ENCODE peak calls at places on chromosomes 7 and 10, in six cellular contexts. Q is lower lobe of right lung; X is CD8-positive, alpha-beta memory T cell; W is AG04449; Y is breast epithelium; K is AG10803. P is an unnamed sample.

GRCh38 chr7:93636276-93636675 is 61.8 kb upstream of the CALCR start:
- DNase-seq in Q (no peak), X (no peak), K (no peak), W (no peak), Y (no peak), P (no peak)

GRCh38 chr10:126097558-126098215 is 201.3 kb downstream of the FANK1 start:
- DNase-seq in W (no peak), X (no peak), Y (no peak), Q (no peak), K (no peak), P (no peak)

GRCh38 chr7:105782391-105783063 is 93.9 kb downstream of the ATXN7L1 start:
- DNase-seq in K (peak), W (peak), Y (no peak), Q (no peak), X (no peak), P (no peak)

GRCh38 chr7:76074972-76075370 is 27.1 kb downstream of the MDH2 start:
- DNase-seq in K (peak), Q (no peak), Y (no peak), X (no peak), W (no peak), P (no peak)

GRCh38 chr7:130277763-130278643 is 11.3 kb downstream of the CPA2 start:
- DNase-seq in W (no peak), X (no peak), Y (no peak), K (peak), Q (no peak), P (peak)

GRCh38 chr10:22505923-22506685 is 160.8 kb downstream of the SPAG6 start:
- DNase-seq in Q (no peak), X (peak), K (no peak), W (no peak), Y (no peak), P (no peak)

GRCh38 chr10:79425074-79425532 is 20.3 kb downstream of the ZCCHC24 start:
- DNase-seq in Q (peak), Y (no peak), X (no peak), K (no peak), W (no peak), P (no peak)

GRCh38 chr7:520503-521161 is 986 bp upstream of the PDGFA start:
- DNase-seq in Q (no peak), K (no peak), Y (no peak), W (no peak), X (no peak), P (no peak)

GRCh38 chr7:27170936-27171635 is 3.0 kb downstream of the HOXA10 start:
- DNase-seq in Y (no peak), X (no peak), W (no peak), Q (no peak), K (no peak), P (peak)

GRCh38 chr10:62433181-62433692 is 59.1 kb downstream of the ZNF365 start:
- DNase-seq in K (peak), X (no peak), Y (peak), Q (peak), W (peak), P (peak)

GRCh38 chr7:97020601-97021442 is 3.8 kb downstream of the DLX5 start:
- DNase-seq in Q (no peak), K (no peak), W (no peak), Y (no peak), X (no peak), P (no peak)

GRCh38 chr7:44982535-44982923 is 3.7 kb upstream of the MYO1G start:
- DNase-seq in X (no peak), Y (no peak), Q (no peak), K (no peak), W (no peak), P (no peak)

GRCh38 chr10:88851706-88852105 is at the start of gene ANKRD22:
- DNase-seq in K (peak), Y (peak), W (no peak), X (no peak), Q (peak), P (no peak)

GRCh38 chr10:101441539-101442455 is 87.8 kb downstream of the BTRC start:
- DNase-seq in Y (no peak), K (peak), W (peak), X (no peak), Q (no peak), P (no peak)

GRCh38 chr10:72276421-72277339 is 3.0 kb downstream of the DDIT4 start:
- DNase-seq in K (peak), W (no peak), Q (no peak), Y (peak), X (no peak), P (no peak)

GRCh38 chr10:35495521-35496238 is 109.5 kb upstream of the GJD4 start:
- DNase-seq in X (no peak), W (no peak), K (peak), Y (peak), Q (no peak), P (no peak)

GRCh38 chr7:159094030-159094740 is 50.5 kb downstream of the VIPR2 start:
- DNase-seq in K (no peak), Q (no peak), Y (no peak), X (no peak), W (no peak), P (peak)

GRCh38 chr7:112009081-112009480 is 197.1 kb downstream of the DOCK4 start:
- DNase-seq in Y (no peak), X (no peak), Q (no peak), W (no peak), K (peak), P (no peak)

GRCh38 chr7:47078241-47078640 is 503.7 kb downstream of the TNS3 start:
- DNase-seq in Q (no peak), W (no peak), K (peak), Y (no peak), X (no peak), P (no peak)

GRCh38 chr10:28734940-28735759 is 57.8 kb downstream of the BAMBI start:
- DNase-seq in X (no peak), W (peak), Y (no peak), Q (no peak), K (peak), P (no peak)

GRCh38 chr7:34155225-34155908 is 250.0 kb downstream of the BMPER start:
- DNase-seq in K (peak), Q (no peak), Y (no peak), X (no peak), W (peak), P (peak)

GRCh38 chr10:132792796-132793195 is 6.8 kb upstream of the NKX6-2 start:
- DNase-seq in W (no peak), K (no peak), X (no peak), Q (no peak), Y (no peak), P (no peak)

GRCh38 chr10:31603245-31604087 is 284.4 kb downstream of the ZEB1 start:
- DNase-seq in X (peak), Y (peak), W (no peak), Q (peak), K (peak), P (peak)

DNA sequence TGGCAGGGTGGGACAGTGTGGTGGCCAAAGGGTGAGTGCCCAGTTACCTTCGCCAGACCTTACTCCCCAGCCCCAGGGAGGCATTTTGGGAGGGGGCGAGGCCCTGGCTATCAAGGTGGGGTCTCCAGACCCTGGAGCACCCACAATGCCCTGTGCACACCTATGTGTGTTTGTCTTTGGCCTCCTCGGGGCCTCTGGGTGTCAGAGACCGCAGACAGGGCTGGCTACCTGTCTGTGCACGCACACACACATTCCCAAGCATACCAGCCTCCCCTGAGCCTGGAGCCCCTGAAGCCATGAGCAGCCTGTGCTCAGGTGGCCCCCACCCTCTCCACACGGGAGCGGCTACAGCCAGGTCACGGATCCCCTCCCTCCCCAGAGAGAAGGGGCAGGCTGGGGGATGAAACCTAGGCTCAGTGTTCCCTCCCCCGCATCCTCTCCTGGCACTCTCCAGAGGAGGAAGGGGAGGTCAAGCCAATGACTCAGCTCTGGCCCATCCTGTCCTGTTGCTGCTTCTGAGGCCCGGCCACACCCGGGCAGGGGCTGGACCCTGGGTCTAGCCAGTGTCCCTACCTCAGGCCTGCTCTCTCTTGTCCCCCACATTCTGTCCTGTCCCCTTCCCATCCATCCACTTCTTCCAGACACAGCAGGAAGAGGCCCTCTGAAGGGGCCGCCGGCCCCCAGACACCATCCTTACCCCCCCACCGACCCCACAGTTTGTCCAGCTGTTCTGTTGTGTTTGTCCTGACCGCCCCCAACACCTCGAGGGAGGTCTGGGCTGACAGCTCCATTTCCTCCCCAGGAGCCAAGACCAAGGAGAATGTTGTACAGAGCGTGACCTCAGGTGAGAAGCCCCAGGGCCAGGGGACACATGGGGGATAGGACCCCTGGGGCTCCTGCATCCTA is 685 bp downstream of the SNCG start:
- DNase-seq in X (no peak), W (no peak), K (peak), Q (no peak), Y (peak), P (peak)
- H3K4me3 ChIP-seq in X (no peak), W (no peak), K (no peak), Q (peak), Y (peak), P (peak)

GRCh38 chr7:139423091-139423490 is 60.4 kb downstream of the KLRG2 start:
- DNase-seq in Q (no peak), W (no peak), Y (no peak), K (no peak), X (no peak), P (no peak)

GRCh38 chr7:139421123-139421522 is 61.4 kb downstream of the LUC7L2 start:
- DNase-seq in Q (no peak), K (no peak), Y (no peak), X (no peak), W (no peak), P (no peak)

GRCh38 chr7:139426258-139427028 is 57.0 kb downstream of the KLRG2 start:
- DNase-seq in K (peak), Q (no peak), X (no peak), Y (peak), W (no peak), P (no peak)

GRCh38 chr7:139424004-139424403 is 59.5 kb downstream of the KLRG2 start:
- DNase-seq in Y (no peak), X (no peak), Q (no peak), W (no peak), K (no peak), P (no peak)

DNA sequence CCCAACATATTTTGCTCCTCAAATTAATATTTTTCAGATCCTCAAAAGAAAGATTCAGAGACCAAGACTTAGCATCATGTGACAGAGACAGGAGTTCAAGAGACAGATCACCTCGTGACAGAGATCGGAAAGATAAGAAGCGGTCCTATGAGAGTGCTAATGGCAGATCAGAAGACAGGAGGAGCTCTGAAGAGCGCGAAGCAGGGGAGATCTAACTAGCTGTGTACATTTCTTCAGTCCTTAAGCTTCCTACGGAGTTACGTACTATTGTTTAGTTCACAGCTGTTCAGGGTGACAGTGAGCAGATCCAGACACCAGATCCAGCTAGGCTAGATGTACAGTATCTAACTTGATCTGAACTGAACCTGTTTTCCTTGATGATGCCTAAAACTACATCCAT is 61.3 kb downstream of the KLRG2 start:
- DNase-seq in W (no peak), K (no peak), Q (no peak), X (no peak), Y (no peak), P (no peak)
- H3K4me3 ChIP-seq in W (no peak), K (no peak), Q (no peak), X (no peak), Y (no peak), P (no peak)

GRCh38 chr10:58963723-58964124 is 212.7 kb upstream of the PHYHIPL start:
- DNase-seq in Q (no peak), Y (peak), X (no peak), K (no peak), W (no peak), P (no peak)
- H3K4me3 ChIP-seq in Q (no peak), Y (no peak), X (no peak), K (no peak), W (no peak), P (no peak)

GRCh38 chr10:43846187-43846680 is 197.6 kb upstream of the ZNF32 start:
- DNase-seq in W (no peak), Q (no peak), Y (no peak), K (peak), X (peak), P (peak)
- H3K4me3 ChIP-seq in W (peak), Q (no peak), Y (no peak), K (no peak), X (peak), P (no peak)

DNA sequence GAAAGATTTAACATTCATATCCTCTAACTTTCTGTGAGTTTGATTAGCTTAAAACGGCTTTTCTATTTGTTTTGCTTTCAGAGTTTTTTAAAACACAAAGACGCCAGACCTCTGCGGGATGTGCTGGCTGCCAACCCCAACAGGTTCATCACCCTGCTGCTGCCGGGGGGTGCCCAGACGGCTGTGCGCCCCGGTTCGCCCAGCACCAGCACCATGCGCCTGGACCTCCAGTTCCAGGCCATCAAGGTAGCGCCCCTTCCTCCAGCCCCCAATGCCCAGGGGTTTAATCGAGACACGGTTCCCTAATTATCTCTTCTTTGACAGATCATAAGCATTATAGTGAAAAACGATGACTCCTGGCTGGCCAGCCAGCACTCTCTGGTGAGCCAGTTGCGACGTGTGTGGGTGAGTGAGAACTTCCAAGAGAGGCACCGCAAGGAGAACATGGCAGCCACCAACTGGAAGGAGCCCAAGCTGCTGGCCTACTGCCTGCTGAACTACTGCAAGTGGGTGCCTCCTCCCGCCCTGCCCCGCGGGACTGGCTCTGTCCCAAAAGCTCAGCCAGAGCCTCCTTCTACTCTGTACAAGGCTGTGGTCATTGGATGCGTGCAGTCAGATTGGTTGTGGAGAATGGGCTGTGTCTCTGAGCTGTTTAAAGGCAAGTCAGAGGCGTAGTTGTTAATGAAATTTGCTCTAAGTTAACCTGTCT is 71.2 kb downstream of the TRRAP start:
- DNase-seq in K (peak), Q (no peak), X (no peak), Y (no peak), W (no peak), P (peak)
- H3K4me3 ChIP-seq in K (no peak), Q (no peak), X (no peak), Y (no peak), W (no peak), P (no peak)

GRCh38 chr7:87476179-87476557 is 688 bp upstream of the ABCB4 start:
- DNase-seq in Q (no peak), K (no peak), Y (no peak), X (no peak), W (no peak), P (no peak)
- H3K4me3 ChIP-seq in Q (peak), K (peak), Y (peak), X (no peak), W (no peak), P (peak)

GRCh38 chr10:76111986-76112825 is 680.8 kb downstream of the LRMDA start:
- DNase-seq in K (no peak), X (no peak), Y (no peak), Q (no peak), W (no peak), P (no peak)
- H3K4me3 ChIP-seq in K (no peak), X (no peak), Y (peak), Q (peak), W (no peak), P (no peak)

GRCh38 chr10:131673396-131673795 is 227.4 kb upstream of the PPP2R2D start:
- DNase-seq in K (no peak), X (no peak), Q (no peak), W (no peak), Y (no peak), P (no peak)

GRCh38 chr10:131676448-131676847 is 224.4 kb upstream of the PPP2R2D start:
- DNase-seq in X (no peak), K (no peak), Y (no peak), Q (no peak), W (no peak), P (no peak)

GRCh38 chr10:131674130-131674529 is 226.7 kb upstream of the PPP2R2D start:
- DNase-seq in W (no peak), K (no peak), X (no peak), Y (no peak), Q (no peak), P (no peak)

GRCh38 chr10:131676046-131676445 is 224.8 kb upstream of the PPP2R2D start:
- DNase-seq in W (no peak), Q (no peak), Y (no peak), K (no peak), X (no peak), P (no peak)

GRCh38 chr10:131675104-131675503 is 225.7 kb upstream of the PPP2R2D start:
- DNase-seq in Q (no peak), X (no peak), Y (no peak), W (no peak), K (no peak), P (no peak)
- H3K4me3 ChIP-seq in Q (no peak), X (no peak), Y (no peak), W (no peak), K (no peak), P (no peak)

DNA sequence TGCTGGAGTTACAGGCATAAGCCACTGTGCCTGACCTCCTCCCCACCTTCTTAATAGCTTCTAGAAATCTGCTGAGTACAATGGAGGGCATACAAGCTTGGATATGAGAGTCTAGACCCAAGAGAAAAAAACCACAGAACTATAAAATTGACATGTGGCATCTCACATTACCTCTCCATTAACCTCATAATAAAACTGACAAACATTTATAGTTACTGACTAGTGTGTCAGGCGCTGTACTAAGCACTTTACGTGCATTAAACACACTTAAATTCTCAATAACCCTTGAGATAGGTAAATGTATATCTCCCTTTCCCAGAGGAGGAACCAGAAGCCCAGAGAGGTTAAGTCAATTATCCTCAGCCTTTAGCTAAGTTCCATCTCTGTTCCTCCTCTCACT is 300.5 kb upstream of the MYO3A start:
- DNase-seq in K (no peak), X (no peak), W (no peak), Y (no peak), Q (no peak), P (no peak)
- H3K4me3 ChIP-seq in K (no peak), X (no peak), W (no peak), Y (no peak), Q (no peak), P (no peak)

DNA sequence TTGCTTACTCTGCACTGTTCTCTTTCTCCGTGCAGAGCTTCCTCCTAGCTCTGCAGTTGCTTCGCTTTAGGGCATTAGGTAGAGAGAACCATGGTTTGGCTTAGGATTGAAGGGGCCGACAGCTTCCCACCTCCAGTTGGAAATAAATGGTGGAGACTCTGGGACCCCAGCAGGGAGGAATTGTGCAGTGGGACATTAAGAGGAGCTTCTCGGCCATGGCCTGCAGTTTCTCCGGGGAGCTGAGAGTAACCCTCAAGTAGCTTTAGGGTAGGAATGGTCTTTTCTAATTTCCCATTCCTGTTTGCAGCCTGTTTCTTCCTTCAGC is 1.2 kb downstream of the SUFU start:
- DNase-seq in X (no peak), Q (no peak), Y (no peak), W (no peak), K (no peak), P (no peak)
- H3K4me3 ChIP-seq in X (peak), Q (peak), Y (peak), W (peak), K (peak), P (peak)

P was measured in ascending aorta.